ENCODE peak calls at places on chromosomes 13 and 19, in six cellular contexts. Q, G, U, J, C and E are unnamed samples.

GRCh38 chr13:72696590-72696989 is 30.8 kb downstream of the MZT1 start:
- DNase-seq in J (no peak), Q (no peak), G (no peak), U (no peak), C (no peak), E (no peak)

GRCh38 chr13:78430166-78430791 is 173.1 kb downstream of the POU4F1 start:
- DNase-seq in J (no peak), G (no peak), U (no peak), Q (no peak), C (no peak), E (no peak)

GRCh38 chr19:37654118-37654517 is 1.1 kb downstream of the ZFP30 start:
- DNase-seq in U (no peak), C (no peak), G (peak; percentile 15), J (no peak), Q (no peak), E (no peak)

GRCh38 chr13:48571121-48571901 is 38.4 kb upstream of the RCBTB2 start:
- DNase-seq in C (no peak), J (no peak), Q (peak; percentile 54), G (no peak), U (no peak), E (no peak)

GRCh38 chr13:98068511-98068910 is 74.4 kb upstream of the FARP1 start:
- DNase-seq in C (no peak), Q (no peak), J (no peak), U (no peak), G (no peak), E (no peak)

GRCh38 chr13:30808600-30808999 is 73.3 kb downstream of the ALOX5AP start:
- DNase-seq in J (no peak), Q (no peak), U (no peak), G (no peak), C (no peak), E (no peak)

GRCh38 chr19:32471095-32471494 is 65.5 kb downstream of the DPY19L3 start:
- DNase-seq in G (no peak), U (no peak), Q (no peak), J (no peak), C (no peak), E (no peak)

GRCh38 chr13:108961542-108962125 is 332.2 kb downstream of the MYO16 start:
- DNase-seq in J (peak; percentile 25), G (peak; percentile 4), U (no peak), C (no peak), Q (peak; percentile 8), E (peak; percentile 55)

GRCh38 chr19:1618157-1619093 is 13.2 kb upstream of the UQCR11 start:
- DNase-seq in Q (no peak), U (no peak), J (no peak), G (peak; percentile 72), C (peak; percentile 27), E (peak; percentile 52)

GRCh38 chr13:101941095-101941777 is 460.6 kb downstream of the FGF14 start:
- DNase-seq in Q (no peak), U (no peak), G (no peak), J (no peak), C (no peak), E (no peak)

GRCh38 chr13:60329221-60329983 is 67.6 kb upstream of the TDRD3 start:
- DNase-seq in U (no peak), G (no peak), C (no peak), Q (no peak), J (peak; percentile 34), E (no peak)

GRCh38 chr19:19256072-19256969 is 16.8 kb downstream of the TM6SF2 start:
- DNase-seq in U (no peak), Q (no peak), C (no peak), G (no peak), J (no peak), E (no peak)

GRCh38 chr19:51139299-51140018 is 2.6 kb upstream of the SIGLEC7 start:
- DNase-seq in G (no peak), U (no peak), Q (no peak), J (no peak), C (no peak), E (no peak)

GRCh38 chr13:44573790-44574465 is 2.2 kb downstream of the TSC22D1 start:
- DNase-seq in C (no peak), Q (no peak), J (no peak), U (no peak), G (peak; percentile 21), E (no peak)

GRCh38 chr19:1673645-1674292 is 21.4 kb upstream of the TCF3 start:
- DNase-seq in Q (no peak), U (no peak), J (no peak), C (no peak), G (no peak), E (no peak)

GRCh38 chr19:2081873-2082810 is 14.0 kb downstream of the MOB3A start:
- DNase-seq in J (no peak), Q (no peak), U (no peak), G (no peak), C (no peak), E (peak; percentile 65)

GRCh38 chr19:2138061-2138728 is 13.2 kb downstream of the AP3D1 start:
- DNase-seq in J (no peak), U (no peak), G (no peak), C (no peak), Q (no peak), E (no peak)